ENCODE peak calls at places on chromosomes 3 and 15, in four cellular contexts. M is upper lobe of left lung, W is HepG2, E is sigmoid colon. X is an unnamed sample.
A peak's percentile ranks its signal among the peaks of the same experiment; 100 is the strongest.

GRCh38 chr3:185729335-185729715 is 95.5 kb downstream of the IGF2BP2 start:
- DNase-seq in M (no peak), W (no peak), E (no peak), X (no peak)

GRCh38 chr3:128470134-128470915 is 3.6 kb upstream of the DNAJB8 start:
- DNase-seq in M (no peak), W (no peak), E (no peak), X (no peak)

GRCh38 chr15:74385442-74386132 is 18.1 kb upstream of the CYP11A1 start:
- DNase-seq in M (no peak), W (no peak), E (no peak), X (no peak)

GRCh38 chr3:34394978-34395748 is 596.7 kb downstream of the PDCD6IP start:
- DNase-seq in M (no peak), W (no peak), E (no peak), X (no peak)

GRCh38 chr3:113249111-113249510 is 37.8 kb downstream of the BOC start:
- DNase-seq in M (no peak), W (no peak), E (peak; percentile 74), X (no peak)

GRCh38 chr3:8749316-8749715 is 15.7 kb downstream of the CAV3 start:
- DNase-seq in M (no peak), W (no peak), E (no peak), X (no peak)

GRCh38 chr3:174858353-174858752 is 781 bp upstream of the NAALADL2 start:
- DNase-seq in M (no peak), W (no peak), E (no peak), X (no peak)

GRCh38 chr3:28099296-28099695 is 142.1 kb upstream of the CMC1 start:
- DNase-seq in M (no peak), W (no peak), E (no peak), X (no peak)

GRCh38 chr15:92393287-92393993 is at the start of gene ST8SIA2:
- DNase-seq in M (peak; percentile 87), W (no peak), E (no peak), X (no peak)

GRCh38 chr3:148319960-148320359 is 377.7 kb upstream of the AGTR1 start:
- DNase-seq in M (no peak), W (no peak), E (no peak), X (no peak)

GRCh38 chr3:146464005-146464595 is 5.3 kb downstream of the PLSCR2 start:
- DNase-seq in M (no peak), W (no peak), E (no peak), X (no peak)

GRCh38 chr3:117814975-117815374 is 1105.4 kb downstream of the TUSC7 start:
- DNase-seq in M (no peak), W (no peak), E (no peak), X (no peak)

GRCh38 chr15:63029701-63030100 is 12.8 kb upstream of the TPM1 start:
- DNase-seq in M (no peak), W (no peak), E (no peak), X (no peak)

GRCh38 chr3:180570238-180570637 is 31.7 kb upstream of the TTC14 start:
- DNase-seq in M (no peak), W (no peak), E (no peak), X (no peak)

GRCh38 chr3:98856724-98857123 is 44.8 kb downstream of the DCBLD2 start:
- DNase-seq in M (no peak), W (no peak), E (no peak), X (no peak)

GRCh38 chr3:101902041-101902440 is 52.7 kb downstream of the NFKBIZ start:
- DNase-seq in M (no peak), W (no peak), E (no peak), X (no peak)

GRCh38 chr3:72341380-72341770 is 506.9 kb downstream of the SHQ1 start:
- DNase-seq in M (no peak), W (no peak), E (no peak), X (no peak)

GRCh38 chr3:99637041-99637380 is 1.4 kb upstream of the COL8A1 start:
- DNase-seq in M (no peak), W (no peak), E (no peak), X (no peak)

GRCh38 chr15:100731259-100732156 is 129.1 kb downstream of the ASB7 start:
- DNase-seq in M (no peak), W (no peak), E (no peak), X (no peak)

GRCh38 chr3:107969994-107970896 is 120.6 kb downstream of the CD47 start:
- DNase-seq in M (peak; percentile 25), W (peak; percentile 21), E (no peak), X (no peak)

GRCh38 chr15:57017024-57017423 is 98.6 kb downstream of the TCF12 start:
- DNase-seq in M (no peak), W (peak; percentile 15), E (no peak), X (no peak)

GRCh38 chr3:31945738-31946052 is 35.4 kb downstream of the OSBPL10 start:
- DNase-seq in M (no peak), W (no peak), E (no peak), X (no peak)

GRCh38 chr3:184184546-184185234 is 1.3 kb upstream of the ABCF3 start:
- DNase-seq in M (no peak), W (no peak), E (no peak), X (no peak)

GRCh38 chr3:184186184-184186901 is at the start of gene ABCF3:
- DNase-seq in M (peak; percentile 86), W (no peak), E (peak; percentile 81), X (no peak)

GRCh38 chr3:184186902-184187207 is 856 bp downstream of the ABCF3 start:
- DNase-seq in M (no peak), W (no peak), E (no peak), X (no peak)

GRCh38 chr3:184183679-184184078 is 2.3 kb upstream of the ABCF3 start:
- DNase-seq in M (no peak), W (no peak), E (no peak), X (no peak)

GRCh38 chr3:184185461-184186183 is 377 bp upstream of the ABCF3 start:
- DNase-seq in M (peak; percentile 100), W (peak; percentile 97), E (peak; percentile 100), X (peak; percentile 97)
- TF ChIP-seq POLR2A in M (no peak), W (peak; percentile 82), E (no peak), X (peak; percentile 82)

DNA sequence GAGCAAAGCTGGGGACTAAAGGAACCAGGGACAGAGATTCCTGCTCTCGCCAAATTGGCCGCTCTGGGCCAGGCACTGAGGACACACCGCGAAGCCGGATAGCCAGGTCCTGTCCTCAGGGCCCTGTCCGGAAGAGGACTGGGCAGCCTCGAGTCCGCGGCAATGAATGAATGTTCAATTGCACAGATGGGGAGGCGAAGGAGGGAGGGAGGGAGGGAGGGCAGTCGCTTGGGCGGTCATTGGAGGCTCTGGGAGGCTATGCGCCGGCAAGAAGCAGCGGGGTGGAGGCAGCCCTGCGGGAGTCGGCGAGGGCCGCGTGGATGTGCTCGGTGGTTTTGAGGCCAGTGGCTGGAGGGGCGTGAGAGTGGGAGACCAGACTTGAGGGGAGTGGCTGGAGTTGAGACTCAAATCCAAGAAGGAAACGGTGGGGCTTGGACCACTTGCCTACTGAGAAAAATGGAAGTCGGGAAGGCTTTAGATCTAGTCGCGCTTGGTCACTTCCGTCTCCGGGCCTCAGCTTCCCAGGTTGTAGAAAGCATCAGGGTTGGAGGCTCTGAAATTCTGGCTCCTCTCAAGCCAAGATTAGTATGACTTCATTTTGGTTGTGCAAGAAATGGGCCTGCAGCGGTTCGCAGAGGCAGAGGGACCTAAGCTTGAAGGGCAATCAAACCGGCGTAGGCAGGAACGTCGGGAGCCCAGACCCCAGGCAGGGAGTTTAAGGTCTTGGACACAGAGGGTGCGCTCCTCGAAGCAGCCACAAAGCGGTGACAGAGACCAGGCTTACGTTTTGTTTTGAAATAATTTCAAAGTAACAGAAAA is 21.1 kb upstream of the PLXND1 start:
- DNase-seq in M (peak; percentile 86), W (peak; percentile 77), E (peak; percentile 87), X (peak; percentile 80)
- TF ChIP-seq POLR2AphosphoS5 in M (peak; percentile 12), W (peak; percentile 38), E (no peak), X (no peak)

GRCh38 chr3:77081240-77081661 is 41.4 kb downstream of the ROBO2 start:
- DNase-seq in M (no peak), W (no peak), E (no peak), X (no peak)

GRCh38 chr3:77086408-77086807 is 46.5 kb downstream of the ROBO2 start:
- DNase-seq in M (no peak), W (no peak), E (no peak), X (no peak)

GRCh38 chr3:77079988-77080585 is 40.2 kb downstream of the ROBO2 start:
- DNase-seq in M (no peak), W (no peak), E (no peak), X (no peak)

DNA sequence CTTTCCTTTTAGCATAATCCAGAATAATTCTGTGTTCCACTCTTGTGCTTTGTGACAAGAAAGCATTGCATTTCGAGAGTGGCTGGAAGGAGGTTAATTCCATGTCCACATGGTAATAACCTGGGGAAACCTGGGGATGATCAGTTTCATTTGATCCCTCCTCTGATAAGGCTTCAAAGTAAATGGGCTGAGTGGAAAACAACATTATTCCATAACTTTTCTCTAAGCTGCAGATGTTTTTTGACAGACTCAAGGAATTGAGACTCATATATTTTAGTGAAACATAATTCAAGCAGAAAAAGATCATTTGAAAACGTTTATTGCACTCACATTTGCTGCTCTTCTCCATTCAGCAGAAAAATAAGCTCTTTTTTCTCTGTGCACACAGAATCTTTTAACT is 44.6 kb downstream of the ROBO2 start:
- DNase-seq in M (no peak), W (no peak), E (no peak), X (no peak)
- TF ChIP-seq POLR2A in M (no peak), W (no peak), E (no peak), X (no peak)

GRCh38 chr3:52484680-52485461 is 10.3 kb upstream of the STAB1 start:
- DNase-seq in M (no peak), W (no peak), E (no peak), X (no peak)
- TF ChIP-seq POLR2AphosphoS5 in M (no peak), W (no peak), E (no peak), X (no peak)

DNA sequence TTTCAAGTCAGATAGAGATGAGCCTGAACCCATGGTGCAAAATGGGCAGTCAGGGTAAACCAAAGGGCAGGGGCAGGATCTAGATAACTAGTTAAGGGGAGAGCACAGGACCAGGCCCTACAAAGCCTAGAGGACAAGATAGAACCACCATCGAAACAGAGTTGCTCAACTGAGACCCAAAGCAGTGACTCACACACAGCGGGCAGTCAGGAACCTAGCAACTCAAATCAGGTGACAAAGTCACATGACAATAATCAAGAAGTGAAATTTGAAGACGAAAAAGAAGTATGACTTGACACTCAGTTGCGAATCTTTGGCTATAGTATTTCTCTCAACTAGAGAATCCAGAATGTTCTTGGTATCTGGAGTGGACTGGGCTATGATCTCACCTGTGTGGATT is 136.0 kb upstream of the PTPRG start:
- DNase-seq in M (no peak), W (no peak), E (no peak), X (no peak)
- TF ChIP-seq POLR2A in M (no peak), W (no peak), E (no peak), X (no peak)

DNA sequence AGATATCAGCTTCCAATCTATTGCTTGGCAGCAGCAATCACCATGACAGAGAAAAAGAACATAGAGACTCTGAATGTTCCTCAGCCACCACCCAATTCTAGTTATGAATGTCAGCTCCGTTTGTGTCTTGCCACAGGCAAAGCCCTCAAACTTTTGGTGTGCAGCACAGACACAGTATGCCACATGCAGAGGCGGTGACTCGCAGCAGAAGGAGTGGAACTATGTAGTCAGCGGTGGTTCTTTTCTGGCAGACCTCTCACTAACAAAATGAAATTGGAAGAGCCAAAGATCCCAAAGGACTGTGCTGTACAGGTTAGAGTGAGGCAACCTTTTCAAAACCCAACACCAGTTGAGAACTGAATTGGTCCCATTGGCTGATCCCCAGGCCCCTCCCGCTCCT is 220.9 kb downstream of the SLC9A9 start:
- DNase-seq in M (no peak), W (no peak), E (no peak), X (no peak)
- TF ChIP-seq POLR2AphosphoS5 in M (no peak), W (no peak), E (no peak), X (no peak)

X was measured in GM12892.